ENCODE peak calls at places on chromosomes 13 and 19, in five cellular contexts. K is astrocyte, Z is pancreas, A is fibroblast of mammary gland, Y is A673. I is an unnamed sample.

GRCh38 chr19:38989066-38989605 is 13.6 kb upstream of the FBXO17 start:
- DNase-seq in K (peak; percentile 20), Z (no peak), A (no peak), Y (peak; percentile 33), I (no peak)

GRCh38 chr19:40610396-40611064 is 9.4 kb downstream of the LTBP4 start:
- DNase-seq in K (no peak), Z (peak; percentile 66), A (no peak), Y (no peak), I (no peak)

GRCh38 chr13:39269004-39269403 is 230.7 kb downstream of the NHLRC3 start:
- DNase-seq in K (no peak), Z (no peak), A (no peak), Y (no peak), I (no peak)

GRCh38 chr13:87331178-87331577 is 340.0 kb upstream of the SLITRK5 start:
- DNase-seq in K (peak; percentile 20), Z (no peak), A (no peak), Y (no peak), I (no peak)

GRCh38 chr13:113922412-113923118 is 51.3 kb downstream of the C13orf46 start:
- DNase-seq in K (no peak), Z (no peak), A (no peak), Y (no peak), I (no peak)

GRCh38 chr13:30577381-30577780 is 40.3 kb upstream of the USPL1 start:
- DNase-seq in K (peak; percentile 97), Z (no peak), A (peak; percentile 96), Y (no peak), I (peak; percentile 88)

GRCh38 chr13:107864543-107865460 is 350.5 kb downstream of the LIG4 start:
- DNase-seq in K (peak; percentile 64), Z (no peak), A (peak; percentile 58), Y (peak; percentile 80), I (no peak)

GRCh38 chr19:3743486-3743885 is 18.0 kb downstream of the APBA3 start:
- DNase-seq in K (no peak), Z (no peak), A (peak; percentile 18), Y (peak; percentile 51), I (no peak)

GRCh38 chr19:19074172-19074905 is 10.5 kb downstream of the SLC25A42 start:
- DNase-seq in K (no peak), Z (no peak), A (no peak), Y (peak; percentile 45), I (no peak)

GRCh38 chr13:27896726-27897125 is 23.1 kb upstream of the PDX1 start:
- DNase-seq in K (no peak), Z (no peak), A (no peak), Y (no peak), I (no peak)

GRCh38 chr13:51620165-51620983 is 36.1 kb downstream of the WDFY2 start:
- DNase-seq in K (no peak), Z (no peak), A (peak; percentile 49), Y (no peak), I (no peak)

GRCh38 chr13:26471807-26472206 is 85.7 kb upstream of the WASF3 start:
- DNase-seq in K (no peak), Z (no peak), A (no peak), Y (no peak), I (no peak)

GRCh38 chr13:21076265-21076653 is 14.9 kb upstream of the LATS2 start:
- DNase-seq in K (no peak), Z (no peak), A (peak; percentile 13), Y (no peak), I (no peak)

DNA sequence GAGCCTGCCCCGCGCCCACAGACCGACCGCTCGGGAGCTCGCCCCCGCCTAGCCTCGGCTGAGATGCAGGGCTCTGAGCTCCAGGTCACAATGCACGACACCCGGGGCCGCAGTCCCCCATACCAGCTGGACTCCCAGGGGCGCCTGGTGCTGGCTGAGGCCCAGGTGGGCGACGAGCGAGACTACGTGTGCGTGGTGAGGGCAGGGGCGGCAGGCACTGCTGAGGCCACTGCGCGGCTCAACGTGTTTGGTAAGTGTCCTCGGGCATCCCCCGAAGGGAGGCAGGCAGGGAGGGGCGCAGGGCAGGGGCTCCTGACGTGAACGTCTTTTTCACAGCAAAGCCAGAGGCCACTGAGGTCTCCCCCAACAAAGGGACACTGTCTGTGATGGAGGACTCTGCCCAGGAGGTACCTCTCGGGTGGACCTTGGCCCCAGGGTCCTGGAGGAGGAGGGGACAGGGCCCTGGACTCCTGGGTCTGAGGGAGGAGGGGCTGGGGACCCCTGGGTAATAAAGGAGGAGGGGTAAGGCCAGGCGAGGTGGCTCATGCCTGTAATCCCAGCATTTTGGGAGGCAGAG is 3.3 kb downstream of the BCAM start:
- DNase-seq in K (no peak), Z (no peak), A (no peak), Y (no peak), I (no peak)
- TF ChIP-seq CTCF in K (no peak), Z (no peak), A (no peak), Y (no peak), I (no peak)

GRCh38 chr13:34143637-34144036 is 325.7 kb downstream of the RFC3 start:
- DNase-seq in K (no peak), Z (no peak), A (no peak), Y (no peak), I (no peak)
- TF ChIP-seq CTCF in K (no peak), Z (no peak), A (no peak), Y (no peak), I (no peak)

GRCh38 chr13:111033172-111034133 is 81.7 kb upstream of the ARHGEF7 start:
- DNase-seq in K (no peak), Z (no peak), A (peak; percentile 41), Y (no peak), I (no peak)
- TF ChIP-seq CTCF in K (no peak), Z (no peak), A (peak; percentile 8), Y (no peak), I (no peak)

DNA sequence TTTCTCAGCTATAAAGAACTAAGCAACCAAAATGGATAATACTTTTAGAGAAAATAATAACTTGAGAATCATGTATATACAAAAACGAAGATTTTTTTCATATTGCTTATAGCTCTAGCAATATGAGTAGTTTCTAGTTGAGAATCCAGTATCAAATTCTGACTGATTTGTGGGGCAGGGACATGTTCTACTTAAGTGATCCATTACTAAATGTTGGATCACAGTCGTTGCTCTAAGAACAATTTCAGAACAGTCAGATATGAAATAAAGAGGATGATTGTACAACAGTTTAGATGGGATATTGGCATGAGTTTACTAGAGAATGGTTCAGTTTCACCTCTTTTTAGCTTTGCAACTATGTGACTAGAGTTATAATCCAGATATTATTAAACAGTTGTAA is 39.9 kb downstream of the SOX21 start:
- DNase-seq in K (no peak), Z (no peak), A (no peak), Y (no peak), I (no peak)
- TF ChIP-seq CTCF in K (no peak), Z (no peak), A (no peak), Y (no peak), I (no peak)

GRCh38 chr19:50008532-50008931 is 16.6 kb downstream of the VRK3 start:
- DNase-seq in K (no peak), Z (no peak), A (no peak), Y (peak; percentile 49), I (no peak)
- TF ChIP-seq CTCF in K (no peak), Z (no peak), A (peak; percentile 14), Y (peak; percentile 58), I (peak; percentile 38)

GRCh38 chr13:96243371-96243770 is 153.5 kb downstream of the HS6ST3 start:
- DNase-seq in K (no peak), Z (no peak), A (no peak), Y (no peak), I (no peak)
- TF ChIP-seq CTCF in K (no peak), Z (no peak), A (no peak), Y (no peak), I (no peak)

DNA sequence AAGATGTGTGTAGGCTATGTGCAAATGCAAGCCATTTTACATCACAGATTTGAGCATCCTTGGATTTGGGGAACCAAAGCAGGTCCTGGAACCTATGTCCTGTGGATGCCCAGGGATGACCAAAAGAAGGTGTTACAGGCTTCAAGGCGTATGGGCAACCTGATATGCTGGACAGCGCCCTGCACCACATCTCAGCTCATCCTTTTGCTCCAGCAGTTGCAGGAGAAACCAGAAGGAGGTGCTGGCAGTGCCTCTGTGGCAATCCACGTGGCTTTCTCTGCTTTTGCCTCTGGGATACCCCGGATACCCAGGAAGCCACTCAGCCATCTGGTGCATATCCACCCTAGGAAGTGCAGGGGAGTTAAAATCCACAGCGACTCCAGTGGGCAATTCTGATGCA is 110.3 kb upstream of the VSTM2B start:
- DNase-seq in K (no peak), Z (no peak), A (no peak), Y (no peak), I (no peak)
- TF ChIP-seq CTCF in K (no peak), Z (no peak), A (no peak), Y (no peak), I (no peak)

DNA sequence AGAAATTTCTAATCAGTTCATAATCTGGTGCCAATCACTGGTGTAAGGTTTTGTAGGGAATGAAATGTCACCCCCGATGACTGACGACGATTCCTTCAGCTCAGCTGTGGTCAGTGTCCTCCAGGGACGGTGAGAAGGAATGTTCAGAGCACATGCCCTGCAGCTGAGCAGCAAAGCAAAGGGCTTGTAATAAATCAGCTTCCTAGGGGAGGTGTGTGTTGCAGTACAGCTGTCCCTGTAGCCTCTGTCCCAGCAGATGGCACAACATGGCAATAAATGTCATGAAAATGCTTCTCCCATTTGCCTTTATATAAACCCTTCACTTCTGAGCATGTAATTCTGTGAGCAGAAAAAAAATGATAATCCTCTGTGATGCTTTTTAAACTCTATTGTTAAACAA is 102.4 kb downstream of the FAM216B start:
- DNase-seq in K (peak; percentile 14), Z (no peak), A (peak; percentile 82), Y (no peak), I (peak; percentile 42)
- TF ChIP-seq CTCF in K (no peak), Z (no peak), A (peak; percentile 19), Y (no peak), I (peak; percentile 26)